ENCODE peak calls at places on chromosomes 7 and 10, in four cellular contexts. G, E, R and D are unnamed samples.

GRCh38 chr10:86968271-86968993 is at the start of gene ADIRF:
- DNase-seq in R (no peak), E (no peak), G (no peak), D (no peak)

GRCh38 chr10:3783721-3784432 is 1.1 kb downstream of the KLF6 start:
- DNase-seq in G (no peak), E (peak; percentile 42), R (no peak), D (no peak)

GRCh38 chr7:100901921-100902332 is 6.2 kb upstream of the ACHE start:
- DNase-seq in E (no peak), G (no peak), R (no peak), D (no peak)

GRCh38 chr7:50356212-50356944 is 51.9 kb downstream of the IKZF1 start:
- DNase-seq in G (no peak), E (no peak), R (no peak), D (no peak)

GRCh38 chr7:105985821-105986220 is 22.8 kb downstream of the CDHR3 start:
- DNase-seq in G (no peak), E (no peak), R (no peak), D (no peak)

GRCh38 chr7:543790-544527 is 24.3 kb upstream of the PDGFA start:
- DNase-seq in R (no peak), E (no peak), G (no peak), D (no peak)

GRCh38 chr7:82382276-82382675 is 61.3 kb downstream of the CACNA2D1 start:
- DNase-seq in R (no peak), G (no peak), E (no peak), D (no peak)

GRCh38 chr10:70267161-70267933 is 16.5 kb downstream of the NPFFR1 start:
- DNase-seq in R (no peak), E (no peak), G (peak; percentile 15), D (peak; percentile 49)

GRCh38 chr10:30591249-30591670 is 38.3 kb downstream of the LYZL2 start:
- DNase-seq in G (peak; percentile 40), R (peak; percentile 27), E (no peak), D (peak; percentile 36)

GRCh38 chr7:2882111-2882510 is 38.0 kb upstream of the GNA12 start:
- DNase-seq in G (no peak), E (no peak), R (no peak), D (no peak)

GRCh38 chr7:44327981-44328380 is 2.6 kb upstream of the CAMK2B start:
- DNase-seq in E (no peak), R (no peak), G (no peak), D (no peak)

GRCh38 chr10:103514244-103514643 is 20.7 kb downstream of the NEURL1 start:
- DNase-seq in R (no peak), G (no peak), E (no peak), D (no peak)

GRCh38 chr7:50304911-50305621 is 550 bp downstream of the IKZF1 start:
- DNase-seq in R (peak; percentile 41), E (no peak), G (no peak), D (no peak)

GRCh38 chr7:68015098-68015497 is 1018.5 kb downstream of the TYW1 start:
- DNase-seq in R (no peak), G (no peak), E (no peak), D (no peak)

GRCh38 chr10:114596793-114597192 is 61.3 kb downstream of the ABLIM1 start:
- DNase-seq in R (no peak), G (no peak), E (no peak), D (no peak)

GRCh38 chr7:36711256-36711655 is 13.0 kb downstream of the AOAH start:
- DNase-seq in R (no peak), E (no peak), G (no peak), D (no peak)

GRCh38 chr10:19966751-19967150 is 150.5 kb downstream of the PLXDC2 start:
- DNase-seq in G (peak; percentile 12), R (no peak), E (no peak), D (no peak)

GRCh38 chr7:43650457-43651052 is 67.6 kb downstream of the STK17A start:
- DNase-seq in R (no peak), G (no peak), E (no peak), D (peak; percentile 43)

GRCh38 chr10:123784216-123784615 is 107.4 kb downstream of the CPXM2 start:
- DNase-seq in G (no peak), E (no peak), R (no peak), D (no peak)

GRCh38 chr10:129778571-129778970 is 185.5 kb downstream of the EBF3 start:
- DNase-seq in G (no peak), R (no peak), E (no peak), D (no peak)

GRCh38 chr10:30185916-30186315 is 126.5 kb upstream of the JCAD start:
- DNase-seq in R (no peak), G (no peak), E (no peak), D (no peak)

GRCh38 chr10:132641966-132642731 is 104.6 kb downstream of the INPP5A start:
- DNase-seq in G (no peak), R (no peak), E (no peak), D (no peak)

GRCh38 chr10:122639801-122640200 is 59.8 kb downstream of the C10orf120 start:
- DNase-seq in R (no peak), E (no peak), G (no peak), D (no peak)

GRCh38 chr7:98879198-98879988 is 1.1 kb downstream of the TRRAP start:
- DNase-seq in R (peak; percentile 56), E (no peak), G (no peak), D (no peak)

GRCh38 chr7:138951953-138952352 is 29.2 kb downstream of the KIAA1549 start:
- DNase-seq in E (no peak), R (no peak), G (no peak), D (no peak)

GRCh38 chr7:45687721-45688120 is 113.6 kb downstream of the ADCY1 start:
- DNase-seq in R (no peak), G (no peak), E (no peak), D (no peak)

GRCh38 chr7:132730126-132730525 is 153.9 kb upstream of the PLXNA4 start:
- DNase-seq in R (no peak), G (no peak), E (no peak), D (no peak)

GRCh38 chr10:102139281-102140110 is 6.7 kb downstream of the PPRC1 start:
- DNase-seq in R (no peak), G (no peak), E (no peak), D (no peak)

GRCh38 chr7:37062019-37062418 is 337.7 kb upstream of the AOAH start:
- DNase-seq in E (no peak), R (no peak), G (no peak), D (no peak)